ENCODE peak calls at places on chromosomes 5 and 9, in nine cellular contexts. G is HFF-Myc; R is T-helper 2 cell; L is AG08396; Z is cardiac fibroblast; F is effector memory CD8-positive, alpha-beta T cell; T is colonic mucosa; N is HTR-8/SVneo; O is caudate nucleus. U is an unnamed sample.

GRCh38 chr9:129394011-129394919 is 216.2 kb upstream of the IER5L start:
- DNase-seq in L (no peak), Z (no peak), T (no peak), O (no peak), G (no peak), R (no peak), N (no peak), F (no peak), U (no peak)

GRCh38 chr9:136120438-136120844 is 1.8 kb upstream of the TMEM250 start:
- DNase-seq in L (no peak), T (no peak), F (no peak), G (no peak), N (no peak), O (no peak), R (no peak), Z (no peak), U (no peak)

GRCh38 chr9:125631391-125632085 is 75.5 kb downstream of the MAPKAP1 start:
- DNase-seq in Z (peak; percentile 80), F (no peak), G (no peak), R (no peak), O (no peak), N (peak; percentile 32), T (peak; percentile 40), L (peak; percentile 73), U (no peak)

GRCh38 chr9:80586786-80587185 is 1015.0 kb downstream of the TLE4 start:
- DNase-seq in T (no peak), F (no peak), R (no peak), G (no peak), O (no peak), N (no peak), L (no peak), Z (no peak), U (no peak)

GRCh38 chr5:160175438-160176218 is 53.7 kb upstream of the FABP6 start:
- DNase-seq in R (no peak), F (no peak), N (peak; percentile 34), T (no peak), O (peak; percentile 66), Z (peak; percentile 46), G (no peak), L (no peak), U (peak; percentile 78)

GRCh38 chr5:143248822-143249579 is 154.5 kb downstream of the NR3C1 start:
- DNase-seq in F (no peak), L (peak; percentile 60), O (no peak), N (no peak), T (no peak), R (no peak), Z (peak; percentile 63), G (no peak), U (no peak)

GRCh38 chr9:86239053-86239770 is 20.2 kb downstream of the C9orf153 start:
- DNase-seq in F (no peak), O (no peak), N (no peak), G (no peak), T (no peak), R (no peak), Z (peak; percentile 14), L (no peak), U (no peak)

GRCh38 chr9:123739902-123740301 is 190.0 kb downstream of the DENND1A start:
- DNase-seq in F (no peak), N (no peak), O (no peak), L (no peak), T (no peak), R (no peak), Z (no peak), G (no peak), U (no peak)

GRCh38 chr5:8270246-8270645 is 401.3 kb downstream of the MTRR start:
- DNase-seq in G (no peak), L (no peak), F (no peak), R (no peak), T (no peak), Z (no peak), O (no peak), N (no peak), U (no peak)

U was measured in amygdala.